ENCODE peak calls at places on chromosomes 1 and 21, in four cellular contexts. One of them, this sample, is unnamed.

GRCh38 chr1:215226755-215227154 is 144.2 kb downstream of the KCNK2 start:
- DNase-seq in tibial artery: no peak
- DNase-seq in lower lobe of right lung: no peak
- DNase-seq in bronchial epithelial cell: peak
- DNase-seq in this sample: no peak

GRCh38 chr1:181675625-181676024 is 192.3 kb downstream of the CACNA1E start:
- DNase-seq in tibial artery: no peak
- DNase-seq in lower lobe of right lung: no peak
- DNase-seq in bronchial epithelial cell: no peak
- DNase-seq in this sample: no peak

GRCh38 chr1:112935474-112936289 is 20.3 kb downstream of the SLC16A1 start:
- DNase-seq in tibial artery: no peak
- DNase-seq in lower lobe of right lung: no peak
- DNase-seq in bronchial epithelial cell: peak
- DNase-seq in this sample: no peak

GRCh38 chr21:25496825-25497482 is 110.3 kb downstream of the MRPL39 start:
- DNase-seq in tibial artery: no peak
- DNase-seq in lower lobe of right lung: no peak
- DNase-seq in bronchial epithelial cell: no peak
- DNase-seq in this sample: no peak

GRCh38 chr21:43333301-43334062 is 93.4 kb downstream of the SIK1 start:
- DNase-seq in tibial artery: no peak
- DNase-seq in lower lobe of right lung: peak
- DNase-seq in bronchial epithelial cell: peak
- DNase-seq in this sample: no peak

GRCh38 chr1:89633745-89634625 is 1.1 kb downstream of the LRRC8C start:
- DNase-seq in tibial artery: no peak
- DNase-seq in lower lobe of right lung: no peak
- DNase-seq in bronchial epithelial cell: peak
- DNase-seq in this sample: peak

GRCh38 chr1:229819091-229819490 is 193.0 kb downstream of the URB2 start:
- DNase-seq in tibial artery: no peak
- DNase-seq in lower lobe of right lung: no peak
- DNase-seq in bronchial epithelial cell: peak
- DNase-seq in this sample: no peak

GRCh38 chr1:40981702-40982448 is 2.4 kb downstream of the CTPS1 start:
- DNase-seq in tibial artery: no peak
- DNase-seq in lower lobe of right lung: no peak
- DNase-seq in bronchial epithelial cell: no peak
- DNase-seq in this sample: no peak

GRCh38 chr1:12309783-12310742 is 80.2 kb downstream of the VPS13D start:
- DNase-seq in tibial artery: peak
- DNase-seq in lower lobe of right lung: no peak
- DNase-seq in bronchial epithelial cell: no peak
- DNase-seq in this sample: no peak

GRCh38 chr1:3170566-3171453 is 101.8 kb downstream of the PRDM16 start:
- DNase-seq in tibial artery: peak
- DNase-seq in lower lobe of right lung: peak
- DNase-seq in bronchial epithelial cell: peak
- DNase-seq in this sample: no peak

DNA sequence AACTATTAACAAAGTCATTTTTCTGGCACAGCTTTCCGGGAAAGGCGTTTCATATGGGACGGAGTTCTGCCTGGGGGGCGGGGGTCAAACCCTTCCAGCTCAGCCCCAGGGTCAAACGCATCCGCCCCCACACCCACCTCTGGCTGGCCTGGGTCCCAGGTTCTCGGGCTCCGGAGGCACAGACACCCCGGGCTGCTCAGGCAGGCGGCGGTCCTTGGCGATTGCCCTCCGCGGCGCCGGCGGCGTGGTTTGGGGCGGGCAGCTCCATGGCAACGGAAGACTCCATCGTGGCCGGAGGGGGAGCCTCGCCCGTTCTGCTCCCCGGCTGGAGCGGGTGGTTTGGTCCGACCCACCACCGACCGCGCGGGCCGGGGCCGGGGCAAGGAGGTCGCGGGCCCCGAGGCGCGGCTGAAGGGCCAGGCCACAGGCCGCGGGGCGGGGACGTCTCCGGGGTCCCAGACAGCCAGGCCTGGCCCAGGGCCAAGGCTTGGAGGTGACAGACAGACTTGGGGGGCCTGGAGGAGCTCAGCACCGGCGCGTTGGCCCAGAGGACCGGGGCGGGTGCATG is at the start of gene CFAP74:
- DNase-seq in tibial artery: no peak
- DNase-seq in lower lobe of right lung: no peak
- DNase-seq in bronchial epithelial cell: no peak
- DNase-seq in this sample: no peak
- H3K4me3 ChIP-seq in tibial artery: no peak
- H3K4me3 ChIP-seq in lower lobe of right lung: peak
- H3K4me3 ChIP-seq in bronchial epithelial cell: no peak
- H3K4me3 ChIP-seq in this sample: no peak

GRCh38 chr1:241163363-241163762 is 193.6 kb downstream of the RGS7 start:
- DNase-seq in tibial artery: no peak
- DNase-seq in lower lobe of right lung: no peak
- DNase-seq in bronchial epithelial cell: no peak
- DNase-seq in this sample: no peak
- H3K4me3 ChIP-seq in tibial artery: no peak
- H3K4me3 ChIP-seq in lower lobe of right lung: no peak
- H3K4me3 ChIP-seq in bronchial epithelial cell: no peak
- H3K4me3 ChIP-seq in this sample: no peak

GRCh38 chr1:1569341-1569740 is 5.3 kb downstream of the SSU72 start:
- DNase-seq in tibial artery: no peak
- DNase-seq in lower lobe of right lung: no peak
- DNase-seq in bronchial epithelial cell: no peak
- DNase-seq in this sample: no peak
- H3K4me3 ChIP-seq in tibial artery: no peak
- H3K4me3 ChIP-seq in lower lobe of right lung: no peak
- H3K4me3 ChIP-seq in bronchial epithelial cell: no peak
- H3K4me3 ChIP-seq in this sample: no peak

GRCh38 chr1:33429332-33429731 is 1.6 kb downstream of the PHC2 start:
- DNase-seq in tibial artery: no peak
- DNase-seq in lower lobe of right lung: no peak
- DNase-seq in bronchial epithelial cell: no peak
- DNase-seq in this sample: no peak
- H3K4me3 ChIP-seq in tibial artery: no peak
- H3K4me3 ChIP-seq in lower lobe of right lung: peak
- H3K4me3 ChIP-seq in bronchial epithelial cell: peak
- H3K4me3 ChIP-seq in this sample: no peak

GRCh38 chr1:58166417-58166816 is 380.1 kb downstream of the OMA1 start:
- DNase-seq in tibial artery: no peak
- DNase-seq in lower lobe of right lung: no peak
- DNase-seq in bronchial epithelial cell: no peak
- DNase-seq in this sample: no peak
- H3K4me3 ChIP-seq in tibial artery: no peak
- H3K4me3 ChIP-seq in lower lobe of right lung: no peak
- H3K4me3 ChIP-seq in bronchial epithelial cell: no peak
- H3K4me3 ChIP-seq in this sample: no peak

GRCh38 chr1:56574794-56575193 is 4.6 kb downstream of the PLPP3 start:
- DNase-seq in tibial artery: no peak
- DNase-seq in lower lobe of right lung: no peak
- DNase-seq in bronchial epithelial cell: no peak
- DNase-seq in this sample: no peak
- H3K4me3 ChIP-seq in tibial artery: peak
- H3K4me3 ChIP-seq in lower lobe of right lung: peak
- H3K4me3 ChIP-seq in bronchial epithelial cell: no peak
- H3K4me3 ChIP-seq in this sample: no peak

GRCh38 chr1:48208652-48209051 is 13.9 kb upstream of the SLC5A9 start:
- DNase-seq in tibial artery: no peak
- DNase-seq in lower lobe of right lung: no peak
- DNase-seq in bronchial epithelial cell: no peak
- DNase-seq in this sample: no peak
- H3K4me3 ChIP-seq in tibial artery: no peak
- H3K4me3 ChIP-seq in lower lobe of right lung: no peak
- H3K4me3 ChIP-seq in bronchial epithelial cell: no peak
- H3K4me3 ChIP-seq in this sample: no peak

GRCh38 chr21:30680586-30680985 is 37.9 kb downstream of the KRTAP20-3 start:
- DNase-seq in tibial artery: no peak
- DNase-seq in lower lobe of right lung: no peak
- DNase-seq in bronchial epithelial cell: no peak
- DNase-seq in this sample: no peak
- H3K4me3 ChIP-seq in tibial artery: no peak
- H3K4me3 ChIP-seq in lower lobe of right lung: no peak
- H3K4me3 ChIP-seq in bronchial epithelial cell: no peak
- H3K4me3 ChIP-seq in this sample: no peak

GRCh38 chr1:156502749-156503671 is 2.4 kb upstream of the MEF2D start:
- DNase-seq in tibial artery: peak
- DNase-seq in lower lobe of right lung: peak
- DNase-seq in bronchial epithelial cell: peak
- DNase-seq in this sample: peak
- H3K4me3 ChIP-seq in tibial artery: peak
- H3K4me3 ChIP-seq in lower lobe of right lung: peak
- H3K4me3 ChIP-seq in bronchial epithelial cell: peak
- H3K4me3 ChIP-seq in this sample: peak

DNA sequence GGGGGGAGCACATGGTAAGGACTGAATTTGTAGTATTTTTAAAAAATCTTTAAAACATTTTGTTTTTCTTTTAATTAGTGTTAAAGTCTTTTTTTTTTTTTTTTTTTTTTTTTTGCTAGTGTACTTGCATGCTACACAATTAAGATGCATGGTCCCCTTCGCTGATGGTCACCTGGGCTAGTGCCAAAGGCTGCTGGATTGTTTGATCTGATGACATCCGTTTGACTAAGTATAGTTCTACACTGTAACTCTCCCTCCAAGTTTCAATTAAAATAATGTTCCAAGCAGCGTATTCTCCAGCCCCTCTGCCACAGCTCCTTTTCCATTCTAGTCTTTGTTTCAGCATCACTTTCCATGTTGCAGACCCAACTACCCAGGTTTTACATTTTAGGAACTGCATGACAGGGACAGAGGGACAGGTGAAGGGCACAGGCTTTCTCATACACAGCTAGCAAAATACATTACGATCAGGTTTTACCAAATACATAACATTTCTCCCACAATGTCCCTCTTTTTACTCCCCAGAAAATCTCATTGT is 852 bp upstream of the RAVER2 start:
- DNase-seq in tibial artery: no peak
- DNase-seq in lower lobe of right lung: no peak
- DNase-seq in bronchial epithelial cell: no peak
- DNase-seq in this sample: no peak
- H3K4me3 ChIP-seq in tibial artery: peak
- H3K4me3 ChIP-seq in lower lobe of right lung: peak
- H3K4me3 ChIP-seq in bronchial epithelial cell: peak
- H3K4me3 ChIP-seq in this sample: peak

This sample was measured in spleen.